ENCODE peak calls at places on chromosomes 4 and X, in five cellular contexts. N is fibroblast of lung, G is fibroblast of pulmonary artery, P is astrocyte of the cerebellum, L is GM23338. H is an unnamed sample.

GRCh38 chr4:48831532-48832015 is 686 bp downstream of the OCIAD1 start:
- DNase-seq in G (peak; percentile 21), L (peak; percentile 5), P (no peak), N (no peak), H (no peak)

GRCh38 chr4:42136371-42136770 is 16.1 kb downstream of the BEND4 start:
- DNase-seq in P (no peak), G (no peak), N (no peak), L (peak; percentile 74), H (no peak)

GRCh38 chrX:6184900-6185515 is 43.7 kb downstream of the NLGN4X start:
- DNase-seq in P (peak; percentile 84), G (no peak), L (no peak), N (peak; percentile 78), H (no peak)

GRCh38 chr4:10622728-10623127 is 61.8 kb downstream of the CLNK start:
- DNase-seq in P (no peak), N (no peak), L (peak; percentile 51), G (peak; percentile 39), H (no peak)

GRCh38 chr4:82748781-82749504 is 49.7 kb downstream of the SCD5 start:
- DNase-seq in N (peak; percentile 73), L (no peak), P (no peak), G (peak; percentile 17), H (no peak)

GRCh38 chrX:31127716-31128115 is 55.9 kb upstream of the FTHL17 start:
- DNase-seq in N (no peak), G (no peak), P (no peak), L (no peak), H (no peak)

GRCh38 chrX:40727599-40728252 is 7.6 kb downstream of the MED14 start:
- DNase-seq in G (peak; percentile 6), P (no peak), L (no peak), N (no peak), H (no peak)

GRCh38 chr4:76535603-76536380 is 100.8 kb downstream of the SHROOM3 start:
- DNase-seq in P (no peak), G (no peak), N (peak; percentile 86), L (no peak), H (no peak)

GRCh38 chr4:5941601-5942000 is 48.7 kb upstream of the CRMP1 start:
- DNase-seq in P (no peak), G (no peak), N (no peak), L (no peak), H (no peak)

GRCh38 chr4:72770708-72771107 is 201.7 kb upstream of the ADAMTS3 start:
- DNase-seq in P (no peak), G (no peak), N (no peak), L (no peak), H (no peak)

GRCh38 chr4:124262211-124263179 is 450.0 kb downstream of the ANKRD50 start:
- DNase-seq in N (peak; percentile 78), P (peak; percentile 89), G (peak; percentile 96), L (peak; percentile 86), H (peak; percentile 34)

GRCh38 chr4:41658106-41658505 is 90.4 kb downstream of the PHOX2B start:
- DNase-seq in N (no peak), P (no peak), G (no peak), L (peak; percentile 3), H (no peak)

GRCh38 chrX:23666282-23666681 is 1.0 kb upstream of the PRDX4 start:
- DNase-seq in N (no peak), L (no peak), P (no peak), G (no peak), H (no peak)

GRCh38 chrX:17456526-17456925 is 81.5 kb downstream of the NHS start:
- DNase-seq in L (no peak), G (no peak), P (no peak), N (no peak), H (no peak)

GRCh38 chr4:661856-662761 is 12.0 kb downstream of the ATP5ME start:
- DNase-seq in P (no peak), L (no peak), N (no peak), G (no peak), H (no peak)

GRCh38 chr4:665381-665750 is 8.7 kb downstream of the ATP5ME start:
- DNase-seq in N (no peak), L (no peak), P (no peak), G (no peak), H (no peak)

GRCh38 chr4:664713-665231 is 9.3 kb downstream of the ATP5ME start:
- DNase-seq in N (no peak), L (no peak), G (no peak), P (no peak), H (no peak)

GRCh38 chr4:663046-663437 is 11.0 kb downstream of the ATP5ME start:
- DNase-seq in P (no peak), N (no peak), G (no peak), L (no peak), H (no peak)

GRCh38 chr4:663438-664428 is 10.3 kb downstream of the ATP5ME start:
- DNase-seq in G (no peak), P (no peak), N (no peak), L (peak; percentile 84), H (no peak)
- H3K4me3 ChIP-seq in G (peak overlapping the region; percentile 37), P (peak overlapping the region; percentile 36), N (no peak overlapping the region), L (peak overlapping the region; percentile 87), H (peak overlapping the region; percentile 63)

GRCh38 chr4:158171456-158171790 is 1.4 kb downstream of the GASK1B start:
- DNase-seq in P (no peak), L (no peak), G (no peak), N (no peak), H (no peak)
- TF ChIP-seq CTCF in P (no peak), L (no peak), G (no peak), N (no peak), H (no peak)

GRCh38 chr4:156517546-156517945 is 454.1 kb downstream of the PDGFC start:
- DNase-seq in P (no peak), N (no peak), L (no peak), G (no peak), H (no peak)
- H3K4me3 ChIP-seq in P (no peak overlapping the region), N (no peak overlapping the region), L (no peak overlapping the region), G (no peak overlapping the region), H (no peak overlapping the region)

GRCh38 chrX:108138814-108139213 is 47.2 kb downstream of the ATG4A start:
- DNase-seq in L (no peak), P (no peak), G (no peak), N (no peak), H (no peak)

GRCh38 chrX:108132034-108132433 is 40.5 kb downstream of the ATG4A start:
- DNase-seq in G (no peak), P (no peak), L (no peak), N (no peak), H (no peak)

GRCh38 chrX:108131471-108131870 is 39.9 kb downstream of the ATG4A start:
- DNase-seq in N (peak; percentile 79), L (no peak), G (peak; percentile 78), P (no peak), H (no peak)

GRCh38 chrX:108130889-108131288 is 39.3 kb downstream of the ATG4A start:
- DNase-seq in P (no peak), N (no peak), L (no peak), G (no peak), H (no peak)

DNA sequence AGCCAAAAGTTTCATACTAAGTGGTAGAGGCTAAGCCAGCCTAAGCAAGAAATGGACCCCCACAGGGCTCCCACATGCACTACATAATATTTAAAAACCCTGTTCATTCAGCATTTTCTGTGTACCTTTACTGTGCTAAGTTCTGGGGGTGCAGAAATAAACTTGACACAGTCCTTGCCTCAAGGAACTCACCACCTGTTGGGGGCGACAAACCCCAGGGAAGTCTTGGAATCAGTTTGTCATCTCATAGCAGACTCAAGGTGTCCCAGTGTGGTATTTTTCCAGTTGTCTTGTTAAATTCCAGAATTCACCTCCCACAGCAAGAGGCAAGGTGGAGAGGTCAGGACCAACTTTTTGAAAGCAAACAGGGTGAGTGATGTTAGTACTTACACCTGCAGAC is 43.1 kb downstream of the ATG4A start:
- DNase-seq in L (peak; percentile 24), G (no peak), P (no peak), N (no peak), H (no peak)
- TF ChIP-seq CTCF in L (peak; percentile 67), G (no peak), P (no peak), N (no peak), H (no peak)

GRCh38 chr4:8771258-8771590 is 100.4 kb downstream of the HMX1 start:
- DNase-seq in P (no peak), N (no peak), L (peak; percentile 26), G (no peak), H (no peak)
- H3K4me3 ChIP-seq in P (no peak overlapping the region), N (no peak overlapping the region), L (no peak overlapping the region), G (no peak overlapping the region), H (no peak overlapping the region)

GRCh38 chrX:149512225-149512885 is 7.2 kb upstream of the IDS start:
- DNase-seq in P (no peak), L (peak; percentile 61), N (peak; percentile 23), G (peak; percentile 64), H (no peak)

GRCh38 chrX:149508467-149508866 is 3.4 kb upstream of the IDS start:
- DNase-seq in P (no peak), G (no peak), N (no peak), L (no peak), H (no peak)

GRCh38 chrX:149513713-149514427 is 8.8 kb upstream of the IDS start:
- DNase-seq in L (no peak), N (peak; percentile 81), G (peak; percentile 51), P (peak; percentile 75), H (no peak)

GRCh38 chrX:149511081-149511480 is 6.0 kb upstream of the IDS start:
- DNase-seq in P (no peak), L (no peak), N (peak; percentile 68), G (no peak), H (no peak)

GRCh38 chrX:149510386-149510785 is 5.3 kb upstream of the IDS start:
- DNase-seq in P (no peak), G (peak; percentile 21), L (peak; percentile 40), N (peak; percentile 46), H (no peak)
- TF ChIP-seq CTCF in P (peak; percentile 26), G (peak; percentile 14), L (no peak), N (no peak), H (peak; percentile 23)

DNA sequence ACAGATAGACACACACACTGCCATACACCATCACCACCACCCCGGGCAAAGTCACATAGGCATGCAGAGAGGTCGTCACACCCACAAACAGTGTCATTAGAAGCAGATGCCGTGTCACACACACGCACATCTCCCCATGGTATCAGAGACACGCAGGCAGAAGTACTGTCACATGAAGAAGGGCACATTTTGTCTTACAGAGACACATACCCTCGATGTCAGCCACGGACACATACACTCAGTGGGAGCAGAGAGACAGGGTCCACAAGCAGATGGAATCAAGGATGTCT is 3.3 kb downstream of the NALF2 start:
- DNase-seq in L (no peak), G (no peak), N (no peak), P (no peak), H (no peak)
- H3K4me3 ChIP-seq in L (no peak overlapping the region), G (no peak overlapping the region), N (no peak overlapping the region), P (no peak overlapping the region), H (no peak overlapping the region)

GRCh38 chr4:154293427-154293826 is 198.2 kb downstream of the DCHS2 start:
- DNase-seq in P (no peak), L (no peak), N (no peak), G (no peak), H (no peak)

GRCh38 chr4:154294951-154295350 is 196.6 kb downstream of the DCHS2 start:
- DNase-seq in L (no peak), G (no peak), N (no peak), P (no peak), H (no peak)

GRCh38 chr4:154292589-154292988 is 199.0 kb downstream of the DCHS2 start:
- DNase-seq in L (peak; percentile 6), P (no peak), N (no peak), G (no peak), H (no peak)
- TF ChIP-seq CTCF in L (peak; percentile 39), P (no peak), N (no peak), G (no peak), H (no peak)